ENCODE peak calls at places on chromosomes 16 and 17, in seven cellular contexts. Q is neural progenitor cell; I is heart right ventricle; L is right atrium auricular region; O is lower lobe of right lung; R is adrenal gland; E is CD8-positive, alpha-beta T cell. T is an unnamed sample.
A peak's percentile ranks its signal among the peaks of the same experiment; 100 is the strongest.

GRCh38 chr16:8634991-8635736 is 13.7 kb downstream of the METTL22 start:
- DNase-seq in Q (peak; percentile 80), I (no peak), L (no peak), O (no peak), R (no peak), E (no peak), T (peak; percentile 56)

GRCh38 chr16:2163211-2163881 is 7.8 kb downstream of the TRAF7 start:
- DNase-seq in Q (no peak), I (no peak), L (no peak), O (no peak), R (no peak), E (no peak), T (no peak)

GRCh38 chr17:60421273-60422161 is 772 bp upstream of the CHCT1 start:
- DNase-seq in Q (peak; percentile 89), I (peak; percentile 56), L (peak; percentile 66), O (peak; percentile 84), R (peak; percentile 76), E (peak; percentile 71), T (peak; percentile 81)

GRCh38 chr16:65061263-65061662 is 60.6 kb downstream of the CDH11 start:
- DNase-seq in Q (no peak), I (no peak), L (no peak), O (no peak), R (no peak), E (no peak), T (no peak)

GRCh38 chr16:66127459-66128362 is 238.8 kb upstream of the CDH5 start:
- DNase-seq in Q (peak; percentile 51), I (peak; percentile 17), L (no peak), O (no peak), R (peak; percentile 36), E (no peak), T (no peak)

GRCh38 chr16:22052985-22053384 is 39.4 kb upstream of the VWA3A start:
- DNase-seq in Q (no peak), I (no peak), L (no peak), O (no peak), R (no peak), E (no peak), T (no peak)

GRCh38 chr16:75420987-75421819 is 12.1 kb downstream of the CFDP1 start:
- DNase-seq in Q (peak; percentile 85), I (peak; percentile 85), L (peak; percentile 81), O (peak; percentile 84), R (peak; percentile 51), E (peak; percentile 39), T (peak; percentile 84)

GRCh38 chr16:89700649-89701424 is 668 bp downstream of the SPATA2L start:
- DNase-seq in Q (peak; percentile 87), I (no peak), L (no peak), O (peak; percentile 77), R (no peak), E (peak; percentile 57), T (no peak)

GRCh38 chr17:50559674-50560184 is 786 bp upstream of the CACNA1G start:
- DNase-seq in Q (peak; percentile 88), I (peak; percentile 43), L (peak; percentile 71), O (peak; percentile 68), R (peak; percentile 52), E (no peak), T (peak; percentile 89)

GRCh38 chr17:6449307-6449706 is 5.1 kb downstream of the PIMREG start:
- DNase-seq in Q (no peak), I (no peak), L (no peak), O (no peak), R (no peak), E (no peak), T (no peak)

GRCh38 chr16:79601092-79601977 is 798 bp upstream of the MAF start:
- DNase-seq in Q (peak; percentile 62), I (peak; percentile 42), L (peak; percentile 76), O (peak; percentile 65), R (peak; percentile 72), E (peak; percentile 6), T (peak; percentile 83)

GRCh38 chr16:87178177-87178863 is 138.9 kb downstream of the C16orf95 start:
- DNase-seq in Q (peak; percentile 54), I (no peak), L (no peak), O (no peak), R (peak; percentile 17), E (no peak), T (no peak)

GRCh38 chr16:81445143-81445922 is 725 bp downstream of the CMIP start:
- DNase-seq in Q (peak; percentile 66), I (no peak), L (no peak), O (peak; percentile 73), R (peak; percentile 54), E (peak; percentile 49), T (peak; percentile 78)

GRCh38 chr17:44556854-44557606 is at the start of gene FZD2:
- DNase-seq in Q (peak; percentile 98), I (peak; percentile 90), L (peak; percentile 94), O (peak; percentile 84), R (peak; percentile 81), E (peak; percentile 53), T (peak; percentile 95)

GRCh38 chr17:44556114-44556853 is 1.0 kb upstream of the FZD2 start:
- DNase-seq in Q (peak; percentile 98), I (peak; percentile 29), L (no peak), O (no peak), R (peak; percentile 18), E (peak; percentile 12), T (peak; percentile 68)

GRCh38 chr17:44552361-44552760 is 4.9 kb upstream of the FZD2 start:
- DNase-seq in Q (no peak), I (no peak), L (no peak), O (peak; percentile 57), R (no peak), E (no peak), T (no peak)

GRCh38 chr17:44557653-44558285 is 485 bp downstream of the FZD2 start:
- DNase-seq in Q (peak; percentile 79), I (peak; percentile 13), L (no peak), O (peak; percentile 61), R (peak; percentile 17), E (peak; percentile 27), T (peak; percentile 69)

DNA sequence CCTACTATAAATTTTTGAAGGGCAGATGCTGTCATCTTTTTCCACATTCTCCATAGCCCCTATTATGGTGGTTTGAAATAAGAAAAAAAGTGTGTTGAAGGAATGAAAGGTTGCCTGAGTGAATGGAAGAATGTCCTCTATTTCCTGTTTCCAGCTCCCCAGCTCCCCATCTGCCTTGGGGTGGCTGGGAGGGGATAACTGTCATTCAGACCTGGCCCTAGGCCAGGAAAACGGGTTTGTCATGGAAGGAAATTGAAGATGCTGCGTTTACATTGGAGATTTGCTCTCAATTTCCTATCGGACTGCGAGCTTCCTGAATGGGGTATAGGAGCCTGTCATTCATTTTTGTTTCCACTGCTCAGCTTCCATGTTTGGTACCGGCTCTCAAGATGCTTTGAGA is 2.2 kb upstream of the FZD2 start:
- DNase-seq in Q (no peak), I (no peak), L (no peak), O (no peak), R (no peak), E (no peak), T (no peak)
- H3K4me3 ChIP-seq in Q (no peak overlapping the region), I (no peak overlapping the region), L (no peak overlapping the region), O (no peak overlapping the region), R (no peak overlapping the region), E (no peak overlapping the region), T (no peak overlapping the region)

DNA sequence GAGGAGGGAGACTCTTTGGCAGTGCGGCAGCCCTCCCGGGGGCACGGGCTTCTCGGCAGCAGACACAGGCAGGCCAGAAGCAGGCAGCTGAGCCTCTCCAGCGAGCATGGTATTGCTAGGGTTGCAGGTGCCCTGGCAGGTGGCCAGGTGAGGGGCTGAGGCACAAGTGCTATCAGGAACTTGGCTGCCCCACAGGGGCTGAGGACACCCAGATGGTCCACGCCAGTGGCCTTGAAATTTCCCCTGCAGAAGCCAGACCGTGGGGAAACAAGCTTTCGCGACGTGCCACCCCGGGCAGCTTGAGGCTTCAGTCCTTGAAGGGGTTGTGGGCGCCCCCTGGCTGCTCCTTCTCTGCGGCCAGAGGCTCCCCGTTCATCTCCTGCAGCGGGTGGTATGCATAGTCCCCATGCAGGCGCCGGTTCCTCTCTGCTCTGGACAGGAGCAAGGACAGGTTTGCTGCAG is 8.5 kb downstream of the NAGPA start:
- DNase-seq in Q (peak; percentile 86), I (peak; percentile 33), L (no peak), O (no peak), R (no peak), E (no peak), T (no peak)
- TF ChIP-seq CTCF in Q (peak; percentile 69), I (peak; percentile 11), L (peak; percentile 54), O (peak; percentile 12), R (no peak), E (peak; percentile 3), T (no peak)

DNA sequence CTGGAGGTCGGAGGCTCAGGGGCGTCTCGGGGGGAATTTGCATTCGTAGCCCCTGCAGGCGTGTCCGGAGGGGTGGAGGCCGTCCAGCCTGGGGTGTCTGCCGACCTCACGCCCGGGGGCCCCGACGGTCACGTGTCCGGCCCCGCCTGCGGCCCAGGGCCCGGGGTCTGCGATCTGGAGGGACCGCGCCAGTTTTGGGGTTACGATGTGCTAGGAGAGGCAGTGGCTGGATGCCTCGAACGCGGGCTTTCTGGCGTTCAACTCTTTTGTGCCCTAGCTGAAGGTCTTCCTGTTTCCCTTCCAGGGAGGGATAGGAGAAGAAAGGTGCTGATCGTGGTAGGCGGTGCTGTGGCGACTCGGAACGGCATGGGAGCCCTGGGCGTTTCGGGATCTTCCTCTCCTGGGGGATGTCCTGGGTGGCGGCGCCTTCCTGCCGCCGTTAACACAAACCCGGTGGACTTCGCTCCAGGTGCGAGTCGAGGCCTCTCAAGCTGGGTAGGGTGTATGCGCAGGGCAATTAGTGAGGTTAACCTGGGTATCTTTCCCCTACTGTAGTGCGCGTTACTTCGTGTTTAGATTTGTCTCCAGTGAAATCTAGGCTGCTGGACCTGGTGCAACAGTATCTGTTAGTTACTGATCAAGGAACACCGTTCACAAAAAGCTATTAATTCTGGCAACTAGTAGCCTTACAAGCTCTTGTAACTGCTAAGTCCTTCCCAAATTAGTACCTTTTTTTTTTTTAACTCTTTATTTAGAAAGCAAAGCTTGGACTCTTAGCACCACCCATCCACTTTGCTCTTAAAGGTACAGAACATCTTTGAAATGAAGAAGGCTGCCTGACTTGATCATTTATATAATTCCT is 1.3 kb downstream of the AKAP1 start:
- DNase-seq in Q (peak; percentile 47), I (no peak), L (no peak), O (peak; percentile 58), R (peak; percentile 61), E (peak; percentile 10), T (peak; percentile 75)
- H3K9me3 ChIP-seq in Q (no peaks in the 10 kb centered on the region), I (no peaks in the 10 kb centered on the region), L (no peaks in the 10 kb centered on the region), O (no peaks in the 10 kb centered on the region), R (no peaks in the 10 kb centered on the region), E (no peaks in the 10 kb centered on the region), T (no peaks in the 10 kb centered on the region)

GRCh38 chr17:79747508-79748295 is 17.0 kb downstream of the ENPP7 start:
- DNase-seq in Q (peak; percentile 90), I (no peak), L (no peak), O (no peak), R (no peak), E (no peak), T (no peak)
- H3K4me3 ChIP-seq in Q (peak overlapping the region; percentile 46), I (peak overlapping the region; percentile 3), L (no peak overlapping the region), O (no peak overlapping the region), R (no peak overlapping the region), E (peak overlapping the region; percentile 23), T (no peak overlapping the region)

GRCh38 chr17:73710095-73710592 is 65.9 kb upstream of the SDK2 start:
- DNase-seq in Q (peak; percentile 83), I (peak; percentile 72), L (peak; percentile 63), O (no peak), R (peak; percentile 65), E (peak; percentile 73), T (no peak)
- TF ChIP-seq CTCF in Q (peak; percentile 92), I (peak; percentile 71), L (peak; percentile 91), O (peak; percentile 82), R (peak; percentile 74), E (peak; percentile 82), T (peak; percentile 63)